ENCODE peak calls at places on chromosomes 7 and 10, in ten cellular contexts. One of them, this sample, is unnamed.

GRCh38 chr7:127251458-127252379 is 1.0 kb downstream of the GRM8 start:
- DNase-seq in mammary epithelial cell: peak
- DNase-seq in HepG2: no peak
- DNase-seq in Peyer's patch: no peak
- DNase-seq in PC-9: no peak
- DNase-seq in fibroblast of lung: no peak
- DNase-seq in body of pancreas: peak
- DNase-seq in breast epithelium: no peak
- DNase-seq in IMR-90: no peak
- DNase-seq in OCI-LY7: no peak
- DNase-seq in this sample: no peak

GRCh38 chr10:29691564-29692064 is 56.8 kb upstream of the SVIL start:
- DNase-seq in mammary epithelial cell: no peak
- DNase-seq in HepG2: no peak
- DNase-seq in Peyer's patch: no peak
- DNase-seq in PC-9: no peak
- DNase-seq in fibroblast of lung: peak
- DNase-seq in body of pancreas: no peak
- DNase-seq in breast epithelium: no peak
- DNase-seq in IMR-90: peak
- DNase-seq in OCI-LY7: no peak
- DNase-seq in this sample: no peak

GRCh38 chr10:112304460-112304859 is 21.3 kb downstream of the TECTB start:
- DNase-seq in mammary epithelial cell: no peak
- DNase-seq in HepG2: peak
- DNase-seq in Peyer's patch: no peak
- DNase-seq in PC-9: no peak
- DNase-seq in fibroblast of lung: no peak
- DNase-seq in body of pancreas: no peak
- DNase-seq in breast epithelium: no peak
- DNase-seq in IMR-90: peak
- DNase-seq in OCI-LY7: no peak
- DNase-seq in this sample: no peak

GRCh38 chr10:10804998-10805737 is 212.5 kb upstream of the CELF2 start:
- DNase-seq in mammary epithelial cell: peak
- DNase-seq in HepG2: peak
- DNase-seq in Peyer's patch: no peak
- DNase-seq in PC-9: peak
- DNase-seq in fibroblast of lung: peak
- DNase-seq in body of pancreas: no peak
- DNase-seq in breast epithelium: no peak
- DNase-seq in IMR-90: peak
- DNase-seq in OCI-LY7: no peak
- DNase-seq in this sample: no peak

GRCh38 chr10:29056729-29057128 is 232.1 kb upstream of the LYZL1 start:
- DNase-seq in mammary epithelial cell: no peak
- DNase-seq in HepG2: no peak
- DNase-seq in Peyer's patch: no peak
- DNase-seq in PC-9: no peak
- DNase-seq in fibroblast of lung: no peak
- DNase-seq in body of pancreas: no peak
- DNase-seq in breast epithelium: no peak
- DNase-seq in IMR-90: no peak
- DNase-seq in OCI-LY7: no peak
- DNase-seq in this sample: no peak

GRCh38 chr7:76356823-76357222 is 2.0 kb downstream of the YWHAG start:
- DNase-seq in mammary epithelial cell: peak
- DNase-seq in HepG2: no peak
- DNase-seq in Peyer's patch: no peak
- DNase-seq in PC-9: peak
- DNase-seq in fibroblast of lung: peak
- DNase-seq in body of pancreas: peak
- DNase-seq in breast epithelium: no peak
- DNase-seq in IMR-90: peak
- DNase-seq in OCI-LY7: peak
- DNase-seq in this sample: no peak

GRCh38 chr10:62541811-62542210 is 167.6 kb downstream of the ZNF365 start:
- DNase-seq in mammary epithelial cell: no peak
- DNase-seq in HepG2: no peak
- DNase-seq in Peyer's patch: peak
- DNase-seq in PC-9: no peak
- DNase-seq in fibroblast of lung: no peak
- DNase-seq in body of pancreas: no peak
- DNase-seq in breast epithelium: no peak
- DNase-seq in IMR-90: no peak
- DNase-seq in OCI-LY7: no peak
- DNase-seq in this sample: peak

GRCh38 chr7:140403878-140404564 is at the start of gene RAB19:
- DNase-seq in mammary epithelial cell: peak
- DNase-seq in HepG2: no peak
- DNase-seq in Peyer's patch: peak
- DNase-seq in PC-9: peak
- DNase-seq in fibroblast of lung: no peak
- DNase-seq in body of pancreas: peak
- DNase-seq in breast epithelium: peak
- DNase-seq in IMR-90: no peak
- DNase-seq in OCI-LY7: no peak
- DNase-seq in this sample: peak

GRCh38 chr7:1055084-1055450 is 10.7 kb downstream of the GPR146 start:
- DNase-seq in mammary epithelial cell: no peak
- DNase-seq in HepG2: no peak
- DNase-seq in Peyer's patch: peak
- DNase-seq in PC-9: no peak
- DNase-seq in fibroblast of lung: no peak
- DNase-seq in body of pancreas: peak
- DNase-seq in breast epithelium: no peak
- DNase-seq in IMR-90: peak
- DNase-seq in OCI-LY7: no peak
- DNase-seq in this sample: peak

GRCh38 chr10:34188221-34188620 is 626.9 kb downstream of the PARD3 start:
- DNase-seq in mammary epithelial cell: no peak
- DNase-seq in HepG2: no peak
- DNase-seq in Peyer's patch: no peak
- DNase-seq in PC-9: no peak
- DNase-seq in fibroblast of lung: peak
- DNase-seq in body of pancreas: no peak
- DNase-seq in breast epithelium: no peak
- DNase-seq in IMR-90: no peak
- DNase-seq in OCI-LY7: no peak
- DNase-seq in this sample: no peak

GRCh38 chr7:22900101-22900500 is 77.5 kb upstream of the TOMM7 start:
- DNase-seq in mammary epithelial cell: no peak
- DNase-seq in HepG2: peak
- DNase-seq in Peyer's patch: no peak
- DNase-seq in PC-9: no peak
- DNase-seq in fibroblast of lung: no peak
- DNase-seq in body of pancreas: no peak
- DNase-seq in breast epithelium: no peak
- DNase-seq in IMR-90: no peak
- DNase-seq in OCI-LY7: no peak
- DNase-seq in this sample: no peak

GRCh38 chr7:17939111-17939669 is 1.1 kb downstream of the SNX13 start:
- DNase-seq in mammary epithelial cell: peak
- DNase-seq in HepG2: peak
- DNase-seq in Peyer's patch: no peak
- DNase-seq in PC-9: peak
- DNase-seq in fibroblast of lung: peak
- DNase-seq in body of pancreas: no peak
- DNase-seq in breast epithelium: no peak
- DNase-seq in IMR-90: peak
- DNase-seq in OCI-LY7: peak
- DNase-seq in this sample: no peak
- H3K4me3 ChIP-seq in mammary epithelial cell: peak
- H3K4me3 ChIP-seq in HepG2: peak
- H3K4me3 ChIP-seq in Peyer's patch: peak
- H3K4me3 ChIP-seq in PC-9: peak
- H3K4me3 ChIP-seq in fibroblast of lung: peak
- H3K4me3 ChIP-seq in body of pancreas: peak
- H3K4me3 ChIP-seq in breast epithelium: peak
- H3K4me3 ChIP-seq in IMR-90: peak
- H3K4me3 ChIP-seq in OCI-LY7: peak
- H3K4me3 ChIP-seq in this sample: peak

GRCh38 chr10:95211606-95212279 is 17.7 kb downstream of the ACSM6 start:
- DNase-seq in mammary epithelial cell: peak
- DNase-seq in HepG2: no peak
- DNase-seq in Peyer's patch: no peak
- DNase-seq in PC-9: no peak
- DNase-seq in fibroblast of lung: no peak
- DNase-seq in body of pancreas: no peak
- DNase-seq in breast epithelium: no peak
- DNase-seq in IMR-90: peak
- DNase-seq in OCI-LY7: no peak
- DNase-seq in this sample: no peak

GRCh38 chr10:95209509-95210127 is 15.6 kb downstream of the ACSM6 start:
- DNase-seq in mammary epithelial cell: no peak
- DNase-seq in HepG2: no peak
- DNase-seq in Peyer's patch: no peak
- DNase-seq in PC-9: no peak
- DNase-seq in fibroblast of lung: no peak
- DNase-seq in body of pancreas: no peak
- DNase-seq in breast epithelium: no peak
- DNase-seq in IMR-90: no peak
- DNase-seq in OCI-LY7: no peak
- DNase-seq in this sample: no peak

GRCh38 chr10:95214793-95215192 is 20.8 kb downstream of the ACSM6 start:
- DNase-seq in mammary epithelial cell: peak
- DNase-seq in HepG2: no peak
- DNase-seq in Peyer's patch: no peak
- DNase-seq in PC-9: no peak
- DNase-seq in fibroblast of lung: peak
- DNase-seq in body of pancreas: no peak
- DNase-seq in breast epithelium: no peak
- DNase-seq in IMR-90: peak
- DNase-seq in OCI-LY7: no peak
- DNase-seq in this sample: no peak

GRCh38 chr10:95214369-95214768 is 20.3 kb downstream of the ACSM6 start:
- DNase-seq in mammary epithelial cell: peak
- DNase-seq in HepG2: no peak
- DNase-seq in Peyer's patch: no peak
- DNase-seq in PC-9: no peak
- DNase-seq in fibroblast of lung: peak
- DNase-seq in body of pancreas: no peak
- DNase-seq in breast epithelium: no peak
- DNase-seq in IMR-90: no peak
- DNase-seq in OCI-LY7: no peak
- DNase-seq in this sample: no peak

DNA sequence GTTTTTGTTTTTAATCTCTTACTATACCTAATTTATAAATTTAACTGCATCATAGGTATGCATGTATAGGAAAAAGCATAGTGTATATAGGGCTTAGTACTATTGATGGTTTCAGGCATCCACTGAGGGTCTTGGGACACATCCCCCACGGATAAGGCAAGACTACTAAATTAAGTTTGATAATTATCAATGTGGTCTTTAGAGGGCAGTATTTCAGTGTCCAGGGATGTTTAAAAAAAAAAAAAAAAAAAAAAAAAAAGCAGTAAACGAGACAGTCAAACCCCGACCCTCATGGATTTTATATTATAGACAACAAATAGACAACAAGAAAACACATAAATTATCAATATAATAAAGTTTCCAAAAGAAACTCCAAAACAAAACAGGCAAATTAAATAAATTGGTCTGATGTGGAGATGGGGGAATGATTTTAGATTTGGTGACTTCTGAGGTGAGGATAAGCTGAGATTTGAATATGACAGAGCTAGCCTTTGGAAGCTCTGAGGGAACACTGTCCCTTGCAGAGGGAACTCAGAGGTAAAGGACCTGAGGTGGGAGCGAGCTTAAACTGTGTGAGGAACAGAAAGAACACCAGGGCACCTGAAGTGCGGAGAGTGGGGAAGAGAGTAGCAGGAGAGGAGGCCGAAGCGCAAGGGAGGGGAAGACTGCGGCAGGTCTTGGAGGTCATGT is 14.8 kb downstream of the ACSM6 start:
- DNase-seq in mammary epithelial cell: no peak
- DNase-seq in HepG2: no peak
- DNase-seq in Peyer's patch: no peak
- DNase-seq in PC-9: no peak
- DNase-seq in fibroblast of lung: no peak
- DNase-seq in body of pancreas: no peak
- DNase-seq in breast epithelium: no peak
- DNase-seq in IMR-90: no peak
- DNase-seq in OCI-LY7: peak
- DNase-seq in this sample: no peak
- TF ChIP-seq CTCF in mammary epithelial cell: peak
- TF ChIP-seq CTCF in HepG2: no peak
- TF ChIP-seq CTCF in Peyer's patch: no peak
- TF ChIP-seq CTCF in PC-9: peak
- TF ChIP-seq CTCF in fibroblast of lung: peak
- TF ChIP-seq CTCF in body of pancreas: peak
- TF ChIP-seq CTCF in breast epithelium: no peak
- TF ChIP-seq CTCF in IMR-90: peak
- TF ChIP-seq CTCF in OCI-LY7: peak
- TF ChIP-seq CTCF in this sample: no peak

DNA sequence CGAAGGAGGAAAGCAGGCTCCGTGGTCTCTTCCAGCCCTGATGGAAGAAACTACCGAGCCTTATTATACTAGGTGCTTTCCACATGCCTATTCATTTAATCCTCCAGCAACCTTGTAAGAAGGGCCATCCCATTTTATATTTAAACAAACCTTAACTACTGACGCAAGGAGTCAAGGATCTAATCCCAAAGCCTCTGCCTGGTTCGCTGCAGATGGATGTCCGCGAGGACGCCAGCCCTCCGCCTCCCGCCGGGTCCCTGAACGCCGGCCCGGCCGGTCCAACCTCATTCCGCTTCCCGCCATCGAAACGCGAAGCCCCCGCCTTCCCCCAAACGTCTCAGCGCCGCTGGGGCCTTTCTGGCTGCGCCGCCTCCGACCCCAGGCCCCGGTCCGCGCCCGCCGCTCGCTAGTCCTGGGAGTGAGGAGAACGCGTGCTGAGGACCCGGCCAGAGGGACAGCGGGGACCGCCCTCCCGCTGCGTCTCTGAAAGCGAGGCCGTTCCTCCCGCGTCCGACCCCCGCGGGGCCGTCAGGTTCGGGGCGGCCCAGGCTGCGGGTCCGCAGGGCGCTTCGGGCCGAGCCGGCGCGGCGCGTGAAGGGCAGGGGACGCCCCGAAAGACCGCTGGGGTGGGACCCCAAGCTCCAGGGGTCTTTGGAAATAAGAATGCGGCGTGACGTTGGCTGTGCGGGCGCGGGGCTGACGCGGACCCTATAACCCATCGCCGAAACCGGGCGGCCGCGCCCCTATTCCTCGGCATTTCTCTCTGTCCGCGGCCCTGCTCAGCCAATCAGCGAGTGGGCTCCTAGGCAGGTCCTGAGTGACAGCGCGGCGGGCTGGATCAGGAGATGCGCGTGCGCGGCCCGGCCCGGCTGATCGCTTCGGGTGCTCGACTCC is 448 bp upstream of the ATP6V0E2 start:
- DNase-seq in mammary epithelial cell: peak
- DNase-seq in HepG2: peak
- DNase-seq in Peyer's patch: peak
- DNase-seq in PC-9: peak
- DNase-seq in fibroblast of lung: peak
- DNase-seq in body of pancreas: peak
- DNase-seq in breast epithelium: peak
- DNase-seq in IMR-90: peak
- DNase-seq in OCI-LY7: peak
- DNase-seq in this sample: peak
- H3K27ac ChIP-seq in mammary epithelial cell: peak
- H3K27ac ChIP-seq in HepG2: peak
- H3K27ac ChIP-seq in Peyer's patch: peak
- H3K27ac ChIP-seq in PC-9: no peak
- H3K27ac ChIP-seq in fibroblast of lung: peak
- H3K27ac ChIP-seq in body of pancreas: peak
- H3K27ac ChIP-seq in breast epithelium: peak
- H3K27ac ChIP-seq in IMR-90: peak
- H3K27ac ChIP-seq in OCI-LY7: peak
- H3K27ac ChIP-seq in this sample: peak

GRCh38 chr7:98284335-98285036 is 3.0 kb downstream of the BRI3 start:
- DNase-seq in mammary epithelial cell: peak
- DNase-seq in HepG2: peak
- DNase-seq in Peyer's patch: no peak
- DNase-seq in PC-9: peak
- DNase-seq in fibroblast of lung: peak
- DNase-seq in body of pancreas: peak
- DNase-seq in breast epithelium: peak
- DNase-seq in IMR-90: peak
- DNase-seq in OCI-LY7: no peak
- DNase-seq in this sample: peak
- H3K4me3 ChIP-seq in mammary epithelial cell: peak
- H3K4me3 ChIP-seq in HepG2: no peak
- H3K4me3 ChIP-seq in Peyer's patch: peak
- H3K4me3 ChIP-seq in PC-9: peak
- H3K4me3 ChIP-seq in fibroblast of lung: peak
- H3K4me3 ChIP-seq in body of pancreas: no peak
- H3K4me3 ChIP-seq in breast epithelium: peak
- H3K4me3 ChIP-seq in IMR-90: peak
- H3K4me3 ChIP-seq in OCI-LY7: no peak
- H3K4me3 ChIP-seq in this sample: peak